ENCODE peak calls at places on chromosomes 16 and 17, in nine cellular contexts. One of them, this sample, is unnamed.

GRCh38 chr16:58500329-58501241 is 642 bp downstream of the NDRG4 start:
- DNase-seq in AG04450: no peak
- DNase-seq in stimulated activated CD8-positive, alpha-beta memory T cell treated with anti-CD3 and anti-CD28 coated beads, Interleukin-4, amount 100 ng/mL, for 1 hour: no peak
- DNase-seq in T-helper 2 cell: no peak
- DNase-seq in amniotic epithelial cell: no peak
- DNase-seq in tibial nerve: no peak
- DNase-seq in LHCN-M2: no peak
- DNase-seq in AG10803: no peak
- DNase-seq in astrocyte of the cerebellum: no peak
- DNase-seq in this sample: no peak

GRCh38 chr17:78164748-78165607 is 3.4 kb upstream of the SYNGR2 start:
- DNase-seq in AG04450: no peak
- DNase-seq in stimulated activated CD8-positive, alpha-beta memory T cell treated with anti-CD3 and anti-CD28 coated beads, Interleukin-4, amount 100 ng/mL, for 1 hour: no peak
- DNase-seq in T-helper 2 cell: no peak
- DNase-seq in amniotic epithelial cell: no peak
- DNase-seq in tibial nerve: no peak
- DNase-seq in LHCN-M2: no peak
- DNase-seq in AG10803: no peak
- DNase-seq in astrocyte of the cerebellum: no peak
- DNase-seq in this sample: no peak

GRCh38 chr17:69450857-69451410 is 36.4 kb downstream of the MAP2K6 start:
- DNase-seq in AG04450: no peak
- DNase-seq in stimulated activated CD8-positive, alpha-beta memory T cell treated with anti-CD3 and anti-CD28 coated beads, Interleukin-4, amount 100 ng/mL, for 1 hour: no peak
- DNase-seq in T-helper 2 cell: no peak
- DNase-seq in amniotic epithelial cell: no peak
- DNase-seq in tibial nerve: no peak
- DNase-seq in LHCN-M2: no peak
- DNase-seq in AG10803: no peak
- DNase-seq in astrocyte of the cerebellum: no peak
- DNase-seq in this sample: peak

GRCh38 chr17:80856863-80857488 is 134.7 kb upstream of the CHMP6 start:
- DNase-seq in AG04450: no peak
- DNase-seq in stimulated activated CD8-positive, alpha-beta memory T cell treated with anti-CD3 and anti-CD28 coated beads, Interleukin-4, amount 100 ng/mL, for 1 hour: no peak
- DNase-seq in T-helper 2 cell: no peak
- DNase-seq in amniotic epithelial cell: no peak
- DNase-seq in tibial nerve: no peak
- DNase-seq in LHCN-M2: no peak
- DNase-seq in AG10803: no peak
- DNase-seq in astrocyte of the cerebellum: no peak
- DNase-seq in this sample: no peak

GRCh38 chr17:48720263-48721008 is 1.9 kb downstream of the PRAC1 start:
- DNase-seq in AG04450: no peak
- DNase-seq in stimulated activated CD8-positive, alpha-beta memory T cell treated with anti-CD3 and anti-CD28 coated beads, Interleukin-4, amount 100 ng/mL, for 1 hour: no peak
- DNase-seq in T-helper 2 cell: no peak
- DNase-seq in amniotic epithelial cell: no peak
- DNase-seq in tibial nerve: no peak
- DNase-seq in LHCN-M2: no peak
- DNase-seq in AG10803: no peak
- DNase-seq in astrocyte of the cerebellum: no peak
- DNase-seq in this sample: no peak

GRCh38 chr16:64225036-64225435 is 896.8 kb downstream of the CDH11 start:
- DNase-seq in AG04450: no peak
- DNase-seq in stimulated activated CD8-positive, alpha-beta memory T cell treated with anti-CD3 and anti-CD28 coated beads, Interleukin-4, amount 100 ng/mL, for 1 hour: no peak
- DNase-seq in T-helper 2 cell: no peak
- DNase-seq in amniotic epithelial cell: no peak
- DNase-seq in tibial nerve: no peak
- DNase-seq in LHCN-M2: no peak
- DNase-seq in AG10803: no peak
- DNase-seq in astrocyte of the cerebellum: no peak
- DNase-seq in this sample: no peak

GRCh38 chr17:38870259-38871165 is 654 bp downstream of the LASP1 start:
- DNase-seq in AG04450: no peak
- DNase-seq in stimulated activated CD8-positive, alpha-beta memory T cell treated with anti-CD3 and anti-CD28 coated beads, Interleukin-4, amount 100 ng/mL, for 1 hour: peak
- DNase-seq in T-helper 2 cell: peak
- DNase-seq in amniotic epithelial cell: no peak
- DNase-seq in tibial nerve: peak
- DNase-seq in LHCN-M2: peak
- DNase-seq in AG10803: peak
- DNase-seq in astrocyte of the cerebellum: no peak
- DNase-seq in this sample: no peak

GRCh38 chr16:88063201-88063773 is 112.1 kb downstream of the BANP start:
- DNase-seq in AG04450: peak
- DNase-seq in stimulated activated CD8-positive, alpha-beta memory T cell treated with anti-CD3 and anti-CD28 coated beads, Interleukin-4, amount 100 ng/mL, for 1 hour: no peak
- DNase-seq in T-helper 2 cell: no peak
- DNase-seq in amniotic epithelial cell: peak
- DNase-seq in tibial nerve: peak
- DNase-seq in LHCN-M2: peak
- DNase-seq in AG10803: peak
- DNase-seq in astrocyte of the cerebellum: no peak
- DNase-seq in this sample: no peak

GRCh38 chr16:81214745-81215166 is 23.7 kb upstream of the BCO1 start:
- DNase-seq in AG04450: no peak
- DNase-seq in stimulated activated CD8-positive, alpha-beta memory T cell treated with anti-CD3 and anti-CD28 coated beads, Interleukin-4, amount 100 ng/mL, for 1 hour: no peak
- DNase-seq in T-helper 2 cell: no peak
- DNase-seq in amniotic epithelial cell: peak
- DNase-seq in tibial nerve: no peak
- DNase-seq in LHCN-M2: no peak
- DNase-seq in AG10803: peak
- DNase-seq in astrocyte of the cerebellum: no peak
- DNase-seq in this sample: no peak

GRCh38 chr17:61402978-61403845 is 3.6 kb downstream of the TBX2 start:
- DNase-seq in AG04450: no peak
- DNase-seq in stimulated activated CD8-positive, alpha-beta memory T cell treated with anti-CD3 and anti-CD28 coated beads, Interleukin-4, amount 100 ng/mL, for 1 hour: no peak
- DNase-seq in T-helper 2 cell: no peak
- DNase-seq in amniotic epithelial cell: no peak
- DNase-seq in tibial nerve: no peak
- DNase-seq in LHCN-M2: no peak
- DNase-seq in AG10803: no peak
- DNase-seq in astrocyte of the cerebellum: no peak
- DNase-seq in this sample: no peak

GRCh38 chr16:69799601-69800000 is 37.5 kb downstream of the WWP2 start:
- DNase-seq in AG04450: no peak
- DNase-seq in stimulated activated CD8-positive, alpha-beta memory T cell treated with anti-CD3 and anti-CD28 coated beads, Interleukin-4, amount 100 ng/mL, for 1 hour: no peak
- DNase-seq in T-helper 2 cell: no peak
- DNase-seq in amniotic epithelial cell: no peak
- DNase-seq in tibial nerve: no peak
- DNase-seq in LHCN-M2: no peak
- DNase-seq in AG10803: no peak
- DNase-seq in astrocyte of the cerebellum: no peak
- DNase-seq in this sample: no peak

GRCh38 chr16:29804455-29805231 is 1.7 kb upstream of the MAZ start:
- DNase-seq in AG04450: no peak
- DNase-seq in stimulated activated CD8-positive, alpha-beta memory T cell treated with anti-CD3 and anti-CD28 coated beads, Interleukin-4, amount 100 ng/mL, for 1 hour: no peak
- DNase-seq in T-helper 2 cell: no peak
- DNase-seq in amniotic epithelial cell: no peak
- DNase-seq in tibial nerve: peak
- DNase-seq in LHCN-M2: no peak
- DNase-seq in AG10803: peak
- DNase-seq in astrocyte of the cerebellum: no peak
- DNase-seq in this sample: no peak

GRCh38 chr17:67534941-67535340 is 157.9 kb downstream of the PITPNC1 start:
- DNase-seq in AG04450: no peak
- DNase-seq in stimulated activated CD8-positive, alpha-beta memory T cell treated with anti-CD3 and anti-CD28 coated beads, Interleukin-4, amount 100 ng/mL, for 1 hour: no peak
- DNase-seq in T-helper 2 cell: no peak
- DNase-seq in amniotic epithelial cell: no peak
- DNase-seq in tibial nerve: no peak
- DNase-seq in LHCN-M2: peak
- DNase-seq in AG10803: no peak
- DNase-seq in astrocyte of the cerebellum: no peak
- DNase-seq in this sample: no peak

GRCh38 chr16:87145181-87146176 is 171.7 kb downstream of the C16orf95 start:
- DNase-seq in AG04450: no peak
- DNase-seq in stimulated activated CD8-positive, alpha-beta memory T cell treated with anti-CD3 and anti-CD28 coated beads, Interleukin-4, amount 100 ng/mL, for 1 hour: no peak
- DNase-seq in T-helper 2 cell: no peak
- DNase-seq in amniotic epithelial cell: no peak
- DNase-seq in tibial nerve: no peak
- DNase-seq in LHCN-M2: peak
- DNase-seq in AG10803: peak
- DNase-seq in astrocyte of the cerebellum: peak
- DNase-seq in this sample: no peak

GRCh38 chr16:65119905-65120341 is 1.9 kb downstream of the CDH11 start:
- DNase-seq in AG04450: no peak
- DNase-seq in stimulated activated CD8-positive, alpha-beta memory T cell treated with anti-CD3 and anti-CD28 coated beads, Interleukin-4, amount 100 ng/mL, for 1 hour: no peak
- DNase-seq in T-helper 2 cell: no peak
- DNase-seq in amniotic epithelial cell: peak
- DNase-seq in tibial nerve: peak
- DNase-seq in LHCN-M2: peak
- DNase-seq in AG10803: peak
- DNase-seq in astrocyte of the cerebellum: peak
- DNase-seq in this sample: no peak

GRCh38 chr17:266701-267656 is 85.5 kb upstream of the DOC2B start:
- DNase-seq in AG04450: no peak
- DNase-seq in stimulated activated CD8-positive, alpha-beta memory T cell treated with anti-CD3 and anti-CD28 coated beads, Interleukin-4, amount 100 ng/mL, for 1 hour: no peak
- DNase-seq in T-helper 2 cell: no peak
- DNase-seq in amniotic epithelial cell: no peak
- DNase-seq in tibial nerve: no peak
- DNase-seq in LHCN-M2: no peak
- DNase-seq in AG10803: no peak
- DNase-seq in astrocyte of the cerebellum: no peak
- DNase-seq in this sample: no peak

GRCh38 chr17:80566054-80566400 is 21.4 kb downstream of the RPTOR start:
- DNase-seq in AG04450: no peak
- DNase-seq in stimulated activated CD8-positive, alpha-beta memory T cell treated with anti-CD3 and anti-CD28 coated beads, Interleukin-4, amount 100 ng/mL, for 1 hour: no peak
- DNase-seq in T-helper 2 cell: no peak
- DNase-seq in amniotic epithelial cell: peak
- DNase-seq in tibial nerve: no peak
- DNase-seq in LHCN-M2: no peak
- DNase-seq in AG10803: no peak
- DNase-seq in astrocyte of the cerebellum: no peak
- DNase-seq in this sample: no peak